ENCODE peak calls at places on chromosomes 3 and 15, in six cellular contexts. M, W, T, X, Q and G are unnamed samples. For H3K36me3, the result is how much of the 10 kb centered on the place peaks cover.

GRCh38 chr15:52186651-52187486 is 4.3 kb downstream of the GNB5 start:
- DNase-seq in T (no peak), M (no peak), Q (no peak), X (no peak), W (peak), G (no peak)

GRCh38 chr15:91027677-91028076 is 5.3 kb upstream of the VPS33B start:
- DNase-seq in Q (no peak), X (no peak), T (no peak), W (no peak), M (no peak), G (no peak)

GRCh38 chr15:100781061-100781960 is 98.3 kb upstream of the ALDH1A3 start:
- DNase-seq in Q (peak), T (peak), X (no peak), W (no peak), M (no peak), G (peak)

GRCh38 chr3:13200951-13201350 is 127.7 kb upstream of the IQSEC1 start:
- DNase-seq in M (peak), T (peak), X (no peak), W (peak), Q (no peak), G (no peak)

GRCh38 chr3:127580327-127581060 is 10.0 kb downstream of the TPRA1 start:
- DNase-seq in Q (no peak), M (no peak), X (no peak), T (no peak), W (no peak), G (no peak)

GRCh38 chr15:82964890-82965289 is 12.4 kb upstream of the HOMER2 start:
- DNase-seq in Q (no peak), W (no peak), M (no peak), X (no peak), T (no peak), G (no peak)

GRCh38 chr3:114527036-114527644 is 233.3 kb downstream of the TIGIT start:
- DNase-seq in Q (peak), M (no peak), T (peak), X (no peak), W (peak), G (no peak)

GRCh38 chr15:98801234-98801561 is 152.9 kb downstream of the IGF1R start:
- DNase-seq in T (no peak), W (no peak), Q (no peak), X (no peak), M (no peak), G (no peak)

GRCh38 chr3:45575491-45575923 is 19.0 kb upstream of the LIMD1 start:
- DNase-seq in T (no peak), X (no peak), Q (peak), W (peak), M (no peak), G (no peak)

GRCh38 chr15:59687831-59688230 is 1.3 kb downstream of the BNIP2 start:
- DNase-seq in T (peak), M (no peak), X (peak), W (peak), Q (peak), G (no peak)

GRCh38 chr3:16151109-16151508 is 23.4 kb upstream of the GALNT15 start:
- DNase-seq in W (peak), Q (peak), X (no peak), T (no peak), M (peak), G (peak)

GRCh38 chr3:86865506-86865905 is 125.4 kb downstream of the VGLL3 start:
- DNase-seq in Q (peak), M (no peak), X (no peak), T (no peak), W (peak), G (no peak)

GRCh38 chr15:70099966-70100494 is 2.3 kb upstream of the TLE3 start:
- DNase-seq in M (no peak), Q (peak), W (peak), X (no peak), T (no peak), G (no peak)

GRCh38 chr3:143348486-143349327 is 229.1 kb downstream of the CHST2 start:
- DNase-seq in X (peak), W (peak), M (no peak), T (no peak), Q (no peak), G (no peak)

GRCh38 chr15:40787344-40787841 is 17.6 kb downstream of the C15orf62 start:
- DNase-seq in Q (peak), M (peak), W (peak), X (no peak), T (no peak), G (no peak)

GRCh38 chr15:63251701-63252100 is 25.7 kb upstream of the APH1B start:
- DNase-seq in Q (peak), W (no peak), X (no peak), T (no peak), M (no peak), G (no peak)

GRCh38 chr3:160686955-160687535 is 10.1 kb downstream of the ARL14 start:
- DNase-seq in W (peak), Q (peak), M (no peak), T (peak), X (no peak), G (no peak)

GRCh38 chr15:64038878-64039277 is 7.4 kb downstream of the DAPK2 start:
- DNase-seq in W (no peak), T (no peak), X (no peak), M (no peak), Q (no peak), G (no peak)

GRCh38 chr3:182913889-182914288 is 66.4 kb downstream of the DCUN1D1 start:
- DNase-seq in T (no peak), M (no peak), X (peak), W (no peak), Q (no peak), G (no peak)

GRCh38 chr15:91099616-91100560 is at the start of gene SV2B:
- DNase-seq in X (peak), T (peak), Q (peak), W (peak), M (no peak), G (peak)

GRCh38 chr3:63862804-63863149 is 828 bp downstream of the THOC7 start:
- DNase-seq in X (no peak), M (no peak), T (no peak), W (no peak), Q (no peak), G (no peak)

GRCh38 chr3:55897573-55898224 is 410.6 kb upstream of the WNT5A start:
- DNase-seq in X (no peak), Q (peak), T (peak), W (no peak), M (no peak), G (no peak)

GRCh38 chr15:31831596-31831995 is 198.7 kb upstream of the CHRNA7 start:
- DNase-seq in X (no peak), Q (no peak), T (no peak), M (no peak), W (no peak), G (peak)

GRCh38 chr3:142777927-142778326 is 54.1 kb downstream of the TRPC1 start:
- DNase-seq in X (no peak), M (no peak), W (no peak), T (no peak), Q (no peak), G (no peak)

GRCh38 chr3:23203651-23204111 is 554 bp downstream of the UBE2E2 start:
- DNase-seq in X (peak), Q (no peak), T (peak), W (peak), M (peak), G (peak)

DNA sequence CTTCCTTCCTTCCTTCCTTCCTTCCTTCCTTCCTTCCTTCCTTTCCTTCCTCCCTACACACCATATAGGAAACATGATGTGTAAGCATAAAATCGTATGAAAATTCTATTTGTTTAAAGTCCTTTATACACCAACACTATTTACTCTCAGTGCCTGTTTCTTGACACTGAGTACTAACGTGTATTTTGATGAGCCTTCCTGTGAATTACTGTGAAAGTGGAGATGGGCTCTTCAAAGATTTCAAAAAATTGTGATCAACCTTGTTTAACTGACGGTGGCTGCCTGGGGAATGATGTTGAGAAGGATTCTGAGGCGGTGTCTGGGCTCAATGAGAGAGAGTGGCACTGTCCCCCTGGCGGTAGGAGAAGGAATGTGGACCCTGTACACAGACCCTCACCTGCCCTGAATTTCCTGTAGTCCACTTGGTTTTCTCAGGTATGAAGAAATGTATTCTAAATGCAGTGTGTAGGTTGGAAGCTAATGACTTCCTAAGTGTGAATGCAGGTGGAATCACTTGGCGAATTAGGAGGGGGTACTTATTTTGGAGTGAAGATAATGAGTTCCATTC is 237.9 kb downstream of the GAP43 start:
- DNase-seq in Q (no peak), T (no peak), X (no peak), W (no peak), M (no peak), G (no peak)
- TF ChIP-seq CTCF in Q (no peak), T (no peak), X (peak), W (peak), M (no peak), G (no peak)

GRCh38 chr3:108241721-108242120 is 19.5 kb upstream of the IFT57 start:
- DNase-seq in X (no peak), W (no peak), T (no peak), M (no peak), Q (no peak), G (no peak)
- H3K36me3 ChIP-seq in X (under half), W (under half), T (under half), M (under half), Q (under half), G (under half)

GRCh38 chr3:38247366-38248035 is 18.1 kb upstream of the SLC22A13 start:
- DNase-seq in X (no peak), Q (peak), T (no peak), W (peak), M (no peak), G (no peak)
- TF ChIP-seq CTCF in X (no peak), Q (peak), T (peak), W (peak), M (no peak), G (no peak)

DNA sequence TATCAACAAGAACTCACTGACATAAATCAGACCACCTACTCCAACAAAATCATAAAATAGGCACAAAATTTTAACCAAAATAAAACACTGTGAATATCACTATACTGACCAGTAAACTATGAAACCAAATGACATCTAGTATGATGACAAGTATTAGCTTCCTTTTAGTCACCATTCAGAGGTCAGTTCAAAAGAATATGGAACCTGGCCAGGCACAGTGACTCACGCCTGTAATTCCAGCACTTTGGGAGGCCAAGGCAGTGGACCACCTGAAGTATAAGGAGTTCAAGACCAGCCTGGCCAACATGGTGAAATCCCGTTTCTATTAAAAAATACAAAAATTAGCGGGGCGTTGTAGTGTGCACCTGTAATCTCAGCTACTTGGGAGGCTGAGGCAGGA is 65.8 kb downstream of the SMARCC1 start:
- DNase-seq in X (no peak), M (no peak), W (peak), Q (peak), T (no peak), G (no peak)
- H3K36me3 ChIP-seq in X (under half), M (half or more), W (under half), Q (under half), T (under half), G (under half)